ENCODE peak calls at places on chromosomes 6 and 20, in four cellular contexts. One of them, this sample, is unnamed.

GRCh38 chr6:39192736-39193135 is 36.5 kb downstream of the KCNK5 start:
- DNase-seq in adrenal gland: no peak
- DNase-seq in B cell: no peak
- DNase-seq in bronchial epithelial cell: no peak
- DNase-seq in this sample: no peak

GRCh38 chr6:138227316-138227781 is 9.1 kb upstream of the PBOV1 start:
- DNase-seq in adrenal gland: no peak
- DNase-seq in B cell: no peak
- DNase-seq in bronchial epithelial cell: no peak
- DNase-seq in this sample: no peak

GRCh38 chr6:2821554-2821953 is 20.1 kb downstream of the SERPINB1 start:
- DNase-seq in B cell: no peak
- DNase-seq in adrenal gland: no peak
- DNase-seq in bronchial epithelial cell: no peak
- DNase-seq in this sample: no peak

GRCh38 chr6:27825025-27825823 is 87.0 kb downstream of the OR2B2 start:
- DNase-seq in bronchial epithelial cell: peak
- DNase-seq in adrenal gland: no peak
- DNase-seq in B cell: no peak
- DNase-seq in this sample: no peak

GRCh38 chr6:113047932-113048331 is 700.8 kb downstream of the RFPL4B start:
- DNase-seq in B cell: no peak
- DNase-seq in adrenal gland: no peak
- DNase-seq in bronchial epithelial cell: no peak
- DNase-seq in this sample: no peak

GRCh38 chr6:156801712-156802111 is 24.5 kb downstream of the ARID1B start:
- DNase-seq in bronchial epithelial cell: no peak
- DNase-seq in adrenal gland: no peak
- DNase-seq in B cell: no peak
- DNase-seq in this sample: no peak

GRCh38 chr20:20521736-20522135 is 153.8 kb downstream of the INSM1 start:
- DNase-seq in adrenal gland: no peak
- DNase-seq in bronchial epithelial cell: no peak
- DNase-seq in B cell: no peak
- DNase-seq in this sample: no peak

GRCh38 chr6:169950558-169950957 is 199.1 kb downstream of the ERMARD start:
- DNase-seq in B cell: peak
- DNase-seq in bronchial epithelial cell: peak
- DNase-seq in adrenal gland: peak
- DNase-seq in this sample: peak

GRCh38 chr20:32891491-32891890 is 32.8 kb downstream of the EFCAB8 start:
- DNase-seq in bronchial epithelial cell: no peak
- DNase-seq in B cell: no peak
- DNase-seq in adrenal gland: no peak
- DNase-seq in this sample: no peak

GRCh38 chr6:142011156-142011555 is 121.6 kb upstream of the GJE1 start:
- DNase-seq in adrenal gland: no peak
- DNase-seq in B cell: no peak
- DNase-seq in bronchial epithelial cell: peak
- DNase-seq in this sample: no peak

DNA sequence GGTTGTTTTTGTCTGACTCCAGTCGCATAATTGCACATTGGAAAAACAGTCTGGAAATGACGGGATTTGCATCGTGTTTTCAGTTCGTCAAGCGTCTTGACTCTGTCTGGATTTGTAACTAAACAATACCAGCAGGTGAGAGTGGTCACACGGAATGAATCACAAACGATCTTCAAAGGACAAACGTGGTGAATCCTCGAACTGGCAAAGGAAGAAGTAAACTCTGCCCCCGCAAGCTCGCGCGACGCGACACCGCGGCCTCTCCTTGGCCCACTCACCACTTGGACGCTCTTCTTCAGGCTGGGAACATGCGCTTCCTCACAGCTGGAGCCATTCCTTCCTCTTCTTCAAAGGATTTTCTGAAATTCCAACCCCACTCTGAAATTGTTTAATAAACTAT is 352.6 kb downstream of the THBS2 start:
- DNase-seq in adrenal gland: no peak
- DNase-seq in B cell: no peak
- DNase-seq in bronchial epithelial cell: no peak
- DNase-seq in this sample: no peak
- TF ChIP-seq CTCF in adrenal gland: no peak
- TF ChIP-seq CTCF in B cell: no peak
- TF ChIP-seq CTCF in bronchial epithelial cell: no peak
- TF ChIP-seq CTCF in this sample: no peak

GRCh38 chr6:22413681-22414305 is 117.0 kb upstream of the PRL start:
- DNase-seq in B cell: no peak
- DNase-seq in adrenal gland: no peak
- DNase-seq in bronchial epithelial cell: no peak
- DNase-seq in this sample: no peak
- TF ChIP-seq CTCF in B cell: no peak
- TF ChIP-seq CTCF in adrenal gland: no peak
- TF ChIP-seq CTCF in bronchial epithelial cell: no peak
- TF ChIP-seq CTCF in this sample: no peak

DNA sequence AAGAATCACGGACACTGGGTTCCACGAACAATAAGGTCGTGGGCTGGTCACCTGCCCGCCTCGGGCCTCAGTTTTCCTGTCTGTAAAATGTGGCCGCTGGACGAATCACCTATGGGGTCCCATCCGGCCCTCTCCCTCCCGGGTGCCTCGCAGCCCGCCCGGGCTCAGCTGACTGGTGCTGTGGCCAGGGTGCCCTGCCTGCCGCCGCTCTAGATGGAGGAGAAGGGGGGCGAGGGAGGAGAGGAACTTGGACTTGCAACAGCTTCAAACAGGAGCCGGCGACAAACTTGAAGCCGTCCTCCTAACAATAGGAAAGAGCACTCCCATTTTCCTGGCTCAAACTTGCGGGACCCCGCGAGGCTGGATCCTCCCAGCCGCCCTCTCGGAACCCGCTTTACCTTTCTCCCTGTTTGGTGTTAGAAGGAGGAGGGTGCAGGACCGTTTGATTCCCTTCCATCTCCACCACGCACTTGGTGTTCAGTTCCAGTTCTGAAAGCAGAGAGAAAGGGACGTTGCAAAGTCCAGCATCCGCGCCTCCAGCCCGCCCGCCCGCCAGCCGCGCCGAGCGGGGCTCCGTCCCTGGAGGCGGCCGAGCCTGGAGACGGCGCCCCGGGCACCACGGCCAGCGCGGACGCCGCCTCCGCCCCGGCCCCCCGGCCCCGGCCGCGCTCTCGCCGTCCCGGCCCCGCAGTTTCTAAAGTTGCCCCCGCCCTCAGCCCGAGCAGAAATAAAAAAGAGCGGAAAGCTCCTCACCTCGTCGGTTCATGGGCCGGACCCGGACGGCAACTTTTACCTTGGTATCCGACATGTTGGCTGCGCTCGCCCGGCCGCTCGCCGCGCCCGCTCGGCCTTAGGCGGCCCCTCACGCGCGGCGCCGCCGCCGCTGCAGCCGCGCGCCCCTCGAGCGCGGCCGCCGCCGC is 519 bp downstream of the KIF13A start:
- DNase-seq in adrenal gland: peak
- DNase-seq in B cell: peak
- DNase-seq in bronchial epithelial cell: no peak
- DNase-seq in this sample: no peak
- TF ChIP-seq CTCF in adrenal gland: no peak
- TF ChIP-seq CTCF in B cell: no peak
- TF ChIP-seq CTCF in bronchial epithelial cell: no peak
- TF ChIP-seq CTCF in this sample: no peak

DNA sequence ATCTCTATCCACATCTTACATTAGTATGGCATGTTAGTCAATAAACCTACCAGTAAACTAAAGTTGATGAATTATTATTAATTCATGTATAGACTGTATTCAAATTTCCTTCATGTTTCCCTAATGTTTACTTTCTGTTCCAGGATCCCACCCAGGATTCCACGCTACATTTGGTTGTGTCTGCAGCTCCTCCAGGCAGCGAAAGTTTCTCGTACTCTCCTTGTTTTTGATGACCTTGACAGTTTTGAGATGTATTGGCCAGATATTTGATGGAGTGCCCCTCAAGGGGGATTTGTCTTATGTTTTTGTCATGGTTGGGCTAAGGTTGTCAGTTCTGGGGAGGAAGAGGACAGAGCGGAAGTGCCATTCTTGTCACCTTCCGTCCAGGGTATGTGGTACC is 445.2 kb upstream of the CDH4 start:
- DNase-seq in adrenal gland: no peak
- DNase-seq in B cell: no peak
- DNase-seq in bronchial epithelial cell: no peak
- DNase-seq in this sample: no peak
- TF ChIP-seq CTCF in adrenal gland: no peak
- TF ChIP-seq CTCF in B cell: no peak
- TF ChIP-seq CTCF in bronchial epithelial cell: no peak
- TF ChIP-seq CTCF in this sample: no peak

DNA sequence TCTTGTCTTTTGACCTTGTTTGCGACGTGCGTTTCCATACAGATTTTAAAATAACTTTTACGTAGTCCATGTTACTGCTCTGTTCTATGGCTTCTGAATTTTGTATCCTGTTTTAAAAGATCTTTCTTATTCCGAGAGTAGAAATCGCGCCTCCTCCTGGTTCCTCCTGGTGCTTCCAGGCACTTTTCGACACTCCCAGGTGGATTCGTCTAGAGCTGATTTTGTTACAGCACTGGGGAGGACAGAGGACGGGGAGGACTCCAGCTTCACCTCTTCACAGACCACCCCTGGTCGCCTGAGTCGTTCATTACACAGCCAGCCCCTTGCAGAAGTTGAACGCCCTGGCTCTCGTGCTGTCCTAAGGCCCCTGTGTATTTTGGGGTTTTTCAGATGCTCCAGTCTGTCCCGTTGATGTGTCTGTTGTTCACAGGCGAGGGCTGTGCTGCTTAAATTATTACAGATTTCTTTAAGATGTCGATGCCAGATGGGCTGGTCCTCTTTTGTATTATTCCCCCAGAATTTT is 30.4 kb downstream of the COL20A1 start:
- DNase-seq in B cell: no peak
- DNase-seq in adrenal gland: no peak
- DNase-seq in bronchial epithelial cell: no peak
- DNase-seq in this sample: no peak
- TF ChIP-seq CTCF in B cell: no peak
- TF ChIP-seq CTCF in adrenal gland: no peak
- TF ChIP-seq CTCF in bronchial epithelial cell: no peak
- TF ChIP-seq CTCF in this sample: no peak

DNA sequence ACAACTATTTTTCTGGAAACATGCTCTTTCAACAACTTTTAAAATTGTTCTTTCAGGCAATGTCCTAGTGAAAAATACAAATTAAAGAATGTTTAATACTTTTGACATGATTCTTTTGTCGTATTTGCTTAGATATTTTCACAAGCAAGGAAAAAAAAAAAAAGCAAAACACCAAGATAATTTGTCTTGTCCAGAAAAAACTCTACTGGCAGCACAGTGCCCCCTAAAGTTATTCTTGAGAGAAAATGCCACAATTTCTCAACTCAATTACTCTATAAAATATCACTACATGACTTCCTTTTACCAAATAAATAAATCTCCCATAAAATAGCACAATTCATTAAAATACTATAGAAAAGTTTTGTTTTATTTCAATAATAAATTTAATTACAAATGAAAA is 652.5 kb upstream of the EPHA7 start:
- DNase-seq in bronchial epithelial cell: no peak
- DNase-seq in adrenal gland: no peak
- DNase-seq in B cell: no peak
- DNase-seq in this sample: no peak
- TF ChIP-seq CTCF in bronchial epithelial cell: no peak
- TF ChIP-seq CTCF in adrenal gland: no peak
- TF ChIP-seq CTCF in B cell: no peak
- TF ChIP-seq CTCF in this sample: peak